ENCODE peak calls at places on chromosomes 11 and 22, in seven cellular contexts. H, V, C, Y, B, X and O are unnamed samples.

GRCh38 chr11:79314906-79315689 is 125.7 kb downstream of the TENM4 start:
- DNase-seq in V (no peak), H (no peak), C (peak; percentile 36), X (no peak), B (no peak), Y (no peak), O (peak; percentile 11)

GRCh38 chr11:117631336-117632090 is 165.5 kb downstream of the DSCAML1 start:
- DNase-seq in Y (peak; percentile 57), X (no peak), H (peak; percentile 61), V (no peak), C (no peak), B (no peak), O (no peak)

GRCh38 chr11:66546368-66546965 is at the start of gene ACTN3:
- DNase-seq in X (peak; percentile 33), C (no peak), B (peak; percentile 33), H (peak; percentile 33), Y (peak; percentile 87), V (no peak), O (peak; percentile 63)

GRCh38 chr11:48384670-48385069 is 18.4 kb upstream of the OR4C5 start:
- DNase-seq in X (no peak), V (no peak), B (no peak), C (no peak), Y (no peak), H (no peak), O (no peak)

GRCh38 chr22:47610766-47611165 is 848.3 kb downstream of the TBC1D22A start:
- DNase-seq in X (no peak), V (no peak), B (no peak), Y (no peak), C (no peak), H (no peak), O (no peak)

GRCh38 chr11:131817701-131818188 is 447.3 kb downstream of the NTM start:
- DNase-seq in H (no peak), Y (no peak), B (no peak), X (no peak), V (no peak), C (no peak), O (no peak)

GRCh38 chr11:62345862-62346261 is 8.6 kb downstream of the ASRGL1 start:
- DNase-seq in H (no peak), C (no peak), B (no peak), V (no peak), Y (no peak), X (no peak), O (no peak)

GRCh38 chr11:75583710-75584658 is 21.9 kb downstream of the SERPINH1 start:
- DNase-seq in H (peak; percentile 33), X (peak; percentile 83), C (no peak), B (peak; percentile 78), V (peak; percentile 64), Y (peak; percentile 92), O (peak; percentile 78)

GRCh38 chr22:30606455-30607299 is at the start of gene TCN2:
- DNase-seq in B (peak; percentile 62), C (peak; percentile 64), H (peak; percentile 40), Y (peak; percentile 88), X (peak; percentile 70), V (peak; percentile 84), O (peak; percentile 79)

GRCh38 chr22:30609260-30610185 is 2.5 kb downstream of the TCN2 start:
- DNase-seq in X (peak; percentile 33), H (peak; percentile 66), C (peak; percentile 89), Y (peak; percentile 87), V (no peak), B (no peak), O (peak; percentile 84)

GRCh38 chr22:30605449-30606110 is 1.4 kb upstream of the TCN2 start:
- DNase-seq in B (peak; percentile 47), Y (no peak), X (peak; percentile 45), V (no peak), H (peak; percentile 62), C (peak; percentile 11), O (peak; percentile 65)

GRCh38 chr22:30607939-30608338 is 965 bp downstream of the TCN2 start:
- DNase-seq in V (no peak), X (no peak), B (no peak), C (no peak), Y (no peak), H (no peak), O (no peak)

DNA sequence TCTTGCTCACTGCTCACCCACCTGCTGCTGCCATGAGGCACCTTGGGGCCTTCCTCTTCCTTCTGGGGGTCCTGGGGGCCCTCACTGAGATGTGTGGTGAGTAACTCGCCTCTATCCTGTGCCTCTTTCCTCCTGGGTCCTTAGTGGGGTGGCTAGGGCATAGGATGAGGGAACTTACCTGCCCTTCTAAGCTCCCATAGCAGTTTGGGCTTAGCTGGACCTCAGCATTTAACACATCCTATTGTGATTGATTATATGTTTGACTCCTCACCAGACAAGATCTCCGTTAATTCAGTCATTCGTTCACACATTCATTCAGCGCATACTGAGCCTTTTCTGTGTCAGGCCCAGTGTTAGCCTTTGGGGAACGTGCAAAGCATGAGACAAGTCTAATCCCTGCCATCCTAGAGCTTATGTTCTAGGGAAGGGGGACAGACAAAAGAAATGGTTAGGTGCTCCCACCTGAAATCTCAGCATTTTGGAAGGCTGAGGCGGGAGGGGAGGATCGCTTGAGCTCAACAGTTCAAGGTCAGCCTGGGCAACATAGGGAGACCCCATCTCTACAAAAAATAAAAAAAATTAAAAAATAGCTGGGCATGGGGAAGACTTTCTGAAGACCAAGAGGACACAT is 441 bp downstream of the TCN2 start:
- DNase-seq in X (no peak), V (no peak), C (no peak), H (no peak), Y (no peak), B (no peak), O (no peak)
- H3K4me1 ChIP-seq in X (peaks cover 54% of the 10 kb centered on the region), V (peaks cover 9% of the 10 kb centered on the region), C (peaks cover 16% of the 10 kb centered on the region), H (peaks cover 13% of the 10 kb centered on the region), Y (peaks cover 50% of the 10 kb centered on the region), B (peaks cover 58% of the 10 kb centered on the region), O (peaks cover 29% of the 10 kb centered on the region)

GRCh38 chr22:42944409-42944808 is 70.5 kb downstream of the PACSIN2 start:
- DNase-seq in B (no peak), Y (no peak), X (no peak), V (no peak), H (no peak), C (no peak), O (no peak)
- H3K4me1 ChIP-seq in B (peaks cover 76% of the 10 kb centered on the region), Y (peaks cover 78% of the 10 kb centered on the region), X (peaks cover 91% of the 10 kb centered on the region), V (no peaks in the 10 kb centered on the region), H (peaks cover 42% of the 10 kb centered on the region), C (peaks cover 55% of the 10 kb centered on the region), O (peaks cover 24% of the 10 kb centered on the region)

GRCh38 chr11:96338910-96339703 is 3.9 kb downstream of the MAML2 start:
- DNase-seq in V (peak; percentile 61), C (peak; percentile 92), Y (peak; percentile 72), H (peak; percentile 61), B (peak; percentile 35), X (peak; percentile 31), O (peak; percentile 71)

GRCh38 chr11:96340555-96340885 is 2.5 kb downstream of the MAML2 start:
- DNase-seq in X (no peak), H (no peak), C (peak; percentile 22), B (no peak), Y (no peak), V (no peak), O (peak; percentile 31)

GRCh38 chr11:96335389-96335788 is 7.6 kb downstream of the MAML2 start:
- DNase-seq in C (no peak), Y (no peak), H (no peak), V (no peak), B (no peak), X (no peak), O (no peak)

GRCh38 chr11:96339704-96340554 is 3.1 kb downstream of the MAML2 start:
- DNase-seq in B (no peak), V (no peak), C (no peak), H (no peak), Y (no peak), X (no peak), O (no peak)

DNA sequence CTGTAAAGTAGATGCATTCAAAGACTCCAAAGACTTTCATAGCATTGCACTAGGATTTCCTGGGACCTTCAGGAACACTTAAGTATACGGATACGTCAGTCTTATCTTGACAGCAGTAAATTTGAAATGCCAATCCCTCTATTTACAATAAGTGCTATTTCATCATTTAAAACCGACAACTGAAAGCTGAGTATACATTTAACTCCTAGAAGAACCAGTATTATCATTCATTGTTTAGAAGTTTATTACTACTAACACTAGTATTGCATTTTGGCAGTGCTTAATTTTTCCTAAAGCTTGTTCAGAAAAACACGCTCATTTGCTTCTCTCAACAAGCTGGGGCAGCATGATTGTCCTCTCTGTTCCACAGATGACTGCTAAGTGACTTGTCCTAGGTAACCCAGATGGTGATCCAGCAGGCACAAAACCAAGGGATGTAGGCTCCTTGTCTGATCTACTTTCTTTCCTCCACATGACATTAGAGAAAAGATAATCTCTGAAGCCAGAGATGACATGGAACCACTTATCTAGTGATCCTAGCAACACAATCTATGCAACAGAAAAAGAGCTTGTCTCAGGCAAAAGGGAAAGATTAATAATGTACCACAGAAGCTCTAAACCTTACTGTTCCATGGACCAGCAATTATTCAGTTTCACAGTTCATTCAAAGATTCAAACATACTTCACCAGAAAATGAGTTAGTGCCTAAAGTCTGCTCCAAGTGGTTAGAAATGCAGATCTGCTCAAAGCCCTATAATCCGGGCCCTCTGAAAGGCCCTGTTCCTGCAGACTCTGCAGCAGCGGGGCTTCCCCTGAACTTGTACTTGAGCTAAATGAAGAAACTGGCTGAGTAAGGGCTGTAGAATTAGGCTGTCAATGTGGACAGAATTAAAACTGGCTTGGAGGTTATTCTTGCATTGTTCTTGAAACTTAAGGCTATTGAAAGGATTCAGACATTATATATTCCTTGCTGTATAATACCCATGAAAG is 5.2 kb downstream of the MAML2 start:
- DNase-seq in Y (no peak), C (no peak), V (no peak), X (peak; percentile 30), B (no peak), H (no peak), O (peak; percentile 78)
- H3K4me1 ChIP-seq in Y (peaks cover 60% of the 10 kb centered on the region), C (peaks cover 39% of the 10 kb centered on the region), V (no peaks in the 10 kb centered on the region), X (peaks cover 71% of the 10 kb centered on the region), B (peaks cover 63% of the 10 kb centered on the region), H (peaks cover 33% of the 10 kb centered on the region), O (peaks cover 59% of the 10 kb centered on the region)

GRCh38 chr22:32342977-32343376 is 14.7 kb upstream of the RFPL3 start:
- DNase-seq in B (no peak), V (no peak), C (no peak), Y (no peak), H (no peak), X (no peak), O (no peak)

GRCh38 chr22:32338757-32339156 is 18.9 kb upstream of the RFPL3 start:
- DNase-seq in V (no peak), C (no peak), B (no peak), H (no peak), Y (no peak), X (no peak), O (no peak)

GRCh38 chr22:32340437-32340836 is 17.2 kb upstream of the RFPL3 start:
- DNase-seq in V (no peak), Y (no peak), H (no peak), C (no peak), X (no peak), B (no peak), O (no peak)

GRCh38 chr22:32339190-32340012 is 18.3 kb upstream of the RFPL3 start:
- DNase-seq in Y (no peak), V (no peak), B (no peak), X (no peak), H (no peak), C (no peak), O (no peak)

DNA sequence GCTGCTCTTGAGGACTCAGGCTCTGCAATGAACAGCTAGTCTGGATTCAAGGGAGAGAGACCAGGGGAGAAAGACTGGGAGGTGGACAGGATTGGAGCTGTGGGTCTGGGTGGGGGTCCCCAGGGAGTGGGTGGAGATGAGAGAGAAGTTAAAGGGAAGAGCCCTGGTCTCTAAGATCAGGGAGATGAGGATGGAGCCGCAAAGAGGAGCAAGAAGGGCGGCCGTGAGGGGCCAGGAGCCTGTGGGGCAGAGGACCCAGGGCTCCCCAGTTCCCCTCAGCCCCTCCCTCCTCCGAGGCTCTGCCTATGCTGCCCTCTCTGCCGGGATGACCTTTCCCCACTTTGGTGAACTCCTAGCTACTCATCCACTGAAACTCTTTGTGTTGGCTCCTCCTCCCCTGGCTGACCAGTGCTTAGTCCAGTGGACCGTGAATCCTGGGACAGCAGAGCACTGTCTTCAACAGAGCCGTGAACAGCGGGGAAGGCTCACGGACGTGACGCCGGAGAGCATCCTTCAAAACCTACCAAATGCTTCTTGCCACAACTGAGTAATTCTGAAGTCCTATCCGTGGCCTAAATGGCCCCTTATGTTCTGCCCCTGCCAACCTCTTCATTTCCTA is 16.4 kb upstream of the RFPL3 start:
- DNase-seq in C (no peak), H (no peak), B (no peak), V (no peak), X (no peak), Y (no peak), O (no peak)
- H3K4me1 ChIP-seq in C (no peaks in the 10 kb centered on the region), H (no peaks in the 10 kb centered on the region), B (no peaks in the 10 kb centered on the region), V (no peaks in the 10 kb centered on the region), X (no peaks in the 10 kb centered on the region), Y (no peaks in the 10 kb centered on the region), O (peaks cover 4% of the 10 kb centered on the region)